ENCODE peak calls at places on chromosomes 16 and 17, in nine cellular contexts. One of them, this sample, is unnamed.
A peak's percentile ranks its signal among the peaks of the same experiment; 100 is the strongest.

GRCh38 chr16:66925322-66925840 is at the start of gene RRAD:
- DNase-seq in SK-N-SH: no peak
- DNase-seq in OCI-LY7: no peak
- DNase-seq in MM.1S: no peak
- DNase-seq in HCT116: no peak
- DNase-seq in GM23338: peak; percentile 50
- DNase-seq in PC-3: no peak
- DNase-seq in hepatocyte: peak; percentile 48
- DNase-seq in GM23248: peak; percentile 54
- DNase-seq in this sample: peak; percentile 54

GRCh38 chr17:9162275-9162985 is 141.1 kb downstream of the NTN1 start:
- DNase-seq in HCT116: no peak
- DNase-seq in OCI-LY7: no peak
- DNase-seq in PC-3: no peak
- DNase-seq in GM23338: peak; percentile 84
- DNase-seq in SK-N-SH: peak; percentile 55
- DNase-seq in MM.1S: no peak
- DNase-seq in hepatocyte: no peak
- DNase-seq in GM23248: no peak
- DNase-seq in this sample: peak; percentile 50

GRCh38 chr17:60305141-60305540 is 86.8 kb downstream of the USP32 start:
- DNase-seq in GM23248: no peak
- DNase-seq in GM23338: peak; percentile 45
- DNase-seq in OCI-LY7: peak; percentile 53
- DNase-seq in SK-N-SH: no peak
- DNase-seq in HCT116: no peak
- DNase-seq in hepatocyte: peak; percentile 16
- DNase-seq in PC-3: no peak
- DNase-seq in MM.1S: peak; percentile 14
- DNase-seq in this sample: no peak

GRCh38 chr16:12087901-12088364 is 111.4 kb downstream of the SNX29 start:
- DNase-seq in GM23248: no peak
- DNase-seq in PC-3: no peak
- DNase-seq in HCT116: no peak
- DNase-seq in hepatocyte: no peak
- DNase-seq in GM23338: no peak
- DNase-seq in MM.1S: no peak
- DNase-seq in SK-N-SH: peak; percentile 32
- DNase-seq in OCI-LY7: peak; percentile 75
- DNase-seq in this sample: no peak

GRCh38 chr16:19913306-19913717 is 28.7 kb upstream of the GPRC5B start:
- DNase-seq in MM.1S: no peak
- DNase-seq in OCI-LY7: no peak
- DNase-seq in PC-3: no peak
- DNase-seq in SK-N-SH: no peak
- DNase-seq in GM23248: peak; percentile 24
- DNase-seq in HCT116: no peak
- DNase-seq in hepatocyte: no peak
- DNase-seq in GM23338: no peak
- DNase-seq in this sample: no peak

GRCh38 chr16:85335584-85336492 is 223.6 kb upstream of the CIBAR2 start:
- DNase-seq in hepatocyte: peak; percentile 76
- DNase-seq in MM.1S: no peak
- DNase-seq in OCI-LY7: no peak
- DNase-seq in PC-3: peak; percentile 61
- DNase-seq in GM23248: peak; percentile 62
- DNase-seq in GM23338: no peak
- DNase-seq in SK-N-SH: no peak
- DNase-seq in HCT116: no peak
- DNase-seq in this sample: no peak

GRCh38 chr17:39688945-39689344 is 1.1 kb upstream of the PGAP3 start:
- DNase-seq in MM.1S: no peak
- DNase-seq in hepatocyte: no peak
- DNase-seq in PC-3: no peak
- DNase-seq in HCT116: no peak
- DNase-seq in SK-N-SH: no peak
- DNase-seq in OCI-LY7: no peak
- DNase-seq in GM23248: no peak
- DNase-seq in GM23338: peak; percentile 78
- DNase-seq in this sample: peak; percentile 32

GRCh38 chr16:20879175-20880053 is 20.7 kb downstream of the DCUN1D3 start:
- DNase-seq in GM23338: no peak
- DNase-seq in SK-N-SH: no peak
- DNase-seq in HCT116: no peak
- DNase-seq in hepatocyte: no peak
- DNase-seq in MM.1S: no peak
- DNase-seq in PC-3: peak; percentile 35
- DNase-seq in OCI-LY7: no peak
- DNase-seq in GM23248: peak; percentile 58
- DNase-seq in this sample: no peak

GRCh38 chr16:57723170-57723569 is 12.4 kb upstream of the KATNB1 start:
- DNase-seq in OCI-LY7: no peak
- DNase-seq in HCT116: no peak
- DNase-seq in GM23248: peak; percentile 22
- DNase-seq in hepatocyte: no peak
- DNase-seq in PC-3: no peak
- DNase-seq in GM23338: peak; percentile 76
- DNase-seq in MM.1S: no peak
- DNase-seq in SK-N-SH: no peak
- DNase-seq in this sample: peak; percentile 44

GRCh38 chr17:7237761-7238417 is 1.4 kb downstream of the PHF23 start:
- DNase-seq in MM.1S: peak; percentile 78
- DNase-seq in SK-N-SH: peak; percentile 83
- DNase-seq in GM23338: peak; percentile 91
- DNase-seq in PC-3: peak; percentile 42
- DNase-seq in HCT116: no peak
- DNase-seq in GM23248: peak; percentile 77
- DNase-seq in OCI-LY7: peak; percentile 87
- DNase-seq in hepatocyte: peak; percentile 92
- DNase-seq in this sample: peak; percentile 92

GRCh38 chr17:80268427-80268826 is 7.8 kb downstream of the RNF213 start:
- DNase-seq in HCT116: no peak
- DNase-seq in SK-N-SH: no peak
- DNase-seq in MM.1S: no peak
- DNase-seq in PC-3: no peak
- DNase-seq in GM23248: no peak
- DNase-seq in GM23338: no peak
- DNase-seq in OCI-LY7: no peak
- DNase-seq in hepatocyte: no peak
- DNase-seq in this sample: no peak

GRCh38 chr16:85376292-85377095 is 236.6 kb upstream of the GSE1 start:
- DNase-seq in MM.1S: no peak
- DNase-seq in PC-3: no peak
- DNase-seq in OCI-LY7: no peak
- DNase-seq in SK-N-SH: peak; percentile 67
- DNase-seq in HCT116: no peak
- DNase-seq in GM23338: no peak
- DNase-seq in GM23248: peak; percentile 56
- DNase-seq in hepatocyte: no peak
- DNase-seq in this sample: no peak

GRCh38 chr17:17134952-17135340 is 71.2 kb downstream of the PLD6 start:
- DNase-seq in GM23338: no peak
- DNase-seq in HCT116: no peak
- DNase-seq in OCI-LY7: no peak
- DNase-seq in MM.1S: no peak
- DNase-seq in hepatocyte: no peak
- DNase-seq in SK-N-SH: no peak
- DNase-seq in GM23248: no peak
- DNase-seq in PC-3: no peak
- DNase-seq in this sample: no peak

GRCh38 chr16:4661661-4662060 is 31.7 kb upstream of the NUDT16L1 start:
- DNase-seq in PC-3: no peak
- DNase-seq in MM.1S: no peak
- DNase-seq in OCI-LY7: no peak
- DNase-seq in hepatocyte: no peak
- DNase-seq in GM23338: no peak
- DNase-seq in SK-N-SH: no peak
- DNase-seq in GM23248: no peak
- DNase-seq in HCT116: no peak
- DNase-seq in this sample: no peak
- TF ChIP-seq EZH2phosphoT487 in PC-3: no peak
- TF ChIP-seq EZH2phosphoT487 in MM.1S: no peak
- TF ChIP-seq EZH2phosphoT487 in OCI-LY7: no peak
- TF ChIP-seq EZH2phosphoT487 in hepatocyte: no peak
- TF ChIP-seq EZH2phosphoT487 in GM23338: no peak
- TF ChIP-seq EZH2phosphoT487 in SK-N-SH: no peak
- TF ChIP-seq EZH2phosphoT487 in GM23248: no peak
- TF ChIP-seq EZH2phosphoT487 in HCT116: no peak
- TF ChIP-seq EZH2phosphoT487 in this sample: no peak

GRCh38 chr17:52696362-52696761 is 537.8 kb upstream of the CA10 start:
- DNase-seq in GM23338: no peak
- DNase-seq in SK-N-SH: no peak
- DNase-seq in PC-3: no peak
- DNase-seq in OCI-LY7: no peak
- DNase-seq in hepatocyte: no peak
- DNase-seq in GM23248: no peak
- DNase-seq in MM.1S: no peak
- DNase-seq in HCT116: no peak
- DNase-seq in this sample: no peak
- H3K4me2 ChIP-seq in GM23338: no peak overlapping the region
- H3K4me2 ChIP-seq in SK-N-SH: no peak overlapping the region
- H3K4me2 ChIP-seq in PC-3: no peak overlapping the region
- H3K4me2 ChIP-seq in OCI-LY7: no peak overlapping the region
- H3K4me2 ChIP-seq in hepatocyte: no peak overlapping the region
- H3K4me2 ChIP-seq in GM23248: no peak overlapping the region
- H3K4me2 ChIP-seq in MM.1S: no peak overlapping the region
- H3K4me2 ChIP-seq in HCT116: no peak overlapping the region
- H3K4me2 ChIP-seq in this sample: no peak overlapping the region

DNA sequence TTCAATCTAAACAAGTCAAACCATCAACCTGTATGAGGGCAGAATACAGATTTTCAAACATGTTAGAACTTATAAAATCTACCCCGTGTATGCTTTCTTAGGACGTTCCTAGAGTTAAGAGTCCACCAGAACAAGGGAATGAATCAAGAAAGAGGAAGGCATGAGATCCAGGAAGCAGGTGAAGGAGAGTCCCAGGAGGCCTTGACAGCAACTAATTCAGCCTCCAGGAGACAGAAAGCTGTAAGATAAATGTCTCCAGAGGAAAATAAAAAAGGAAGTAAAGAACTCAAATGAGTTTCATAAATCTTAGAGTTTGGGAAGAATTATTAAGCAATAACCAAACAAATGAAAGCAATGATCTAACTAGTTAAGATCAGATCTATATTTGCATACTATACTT is 2.7 kb downstream of the BRD7 start:
- DNase-seq in SK-N-SH: no peak
- DNase-seq in GM23248: no peak
- DNase-seq in OCI-LY7: no peak
- DNase-seq in hepatocyte: no peak
- DNase-seq in PC-3: no peak
- DNase-seq in HCT116: no peak
- DNase-seq in GM23338: no peak
- DNase-seq in MM.1S: no peak
- DNase-seq in this sample: no peak
- H3K4me1 ChIP-seq in SK-N-SH: peaks cover 11% of the 10 kb centered on the region
- H3K4me1 ChIP-seq in GM23248: peaks cover 16% of the 10 kb centered on the region
- H3K4me1 ChIP-seq in OCI-LY7: peaks cover 27% of the 10 kb centered on the region
- H3K4me1 ChIP-seq in hepatocyte: peaks cover 10% of the 10 kb centered on the region
- H3K4me1 ChIP-seq in PC-3: peaks cover 17% of the 10 kb centered on the region
- H3K4me1 ChIP-seq in HCT116: peaks cover 10% of the 10 kb centered on the region
- H3K4me1 ChIP-seq in GM23338: peaks cover 21% of the 10 kb centered on the region
- H3K4me1 ChIP-seq in MM.1S: peaks cover 10% of the 10 kb centered on the region
- H3K4me1 ChIP-seq in this sample: peaks cover 20% of the 10 kb centered on the region

DNA sequence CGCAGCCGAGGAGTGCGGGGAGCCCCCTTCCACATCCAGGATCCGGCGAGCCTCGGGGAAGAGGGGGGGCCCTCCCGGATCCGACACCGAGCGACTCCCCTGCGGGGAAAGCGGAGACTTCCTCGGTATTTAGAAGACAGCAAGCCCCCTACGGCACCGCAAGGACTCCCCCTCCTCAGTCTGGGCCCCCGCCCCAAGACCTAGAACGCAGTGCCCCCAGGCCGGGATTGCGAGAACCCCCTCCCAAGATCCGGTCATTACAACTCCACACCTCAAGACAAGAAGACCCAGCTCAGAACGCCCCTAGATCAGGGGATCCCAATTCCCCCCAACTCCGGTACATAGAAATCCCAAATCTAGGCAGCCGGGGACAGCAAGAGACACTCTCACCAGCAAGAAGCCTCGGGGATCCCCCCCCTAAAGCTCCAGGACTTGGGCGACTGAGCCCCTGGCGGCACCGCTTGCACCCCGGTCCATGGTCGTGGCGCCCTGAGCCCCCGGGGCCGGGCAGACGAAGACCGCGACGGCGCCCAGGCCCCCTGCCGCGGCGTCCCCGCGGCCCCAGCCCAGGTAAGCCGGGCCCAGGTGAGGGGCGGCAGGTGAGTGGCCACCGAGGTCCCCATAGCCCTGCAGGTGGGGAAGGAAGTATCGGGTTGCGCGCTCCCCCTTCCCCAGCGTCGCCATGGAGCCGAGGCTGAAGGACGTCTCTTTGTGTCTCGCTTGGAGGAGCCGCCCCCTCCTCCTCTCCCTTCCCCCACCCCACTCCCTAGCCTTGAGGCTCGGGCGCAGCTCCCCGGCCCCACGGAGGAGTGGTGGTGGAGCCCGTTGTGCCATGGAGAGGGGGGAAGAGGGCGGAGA is 635 bp downstream of the SBK1 start:
- DNase-seq in GM23248: no peak
- DNase-seq in hepatocyte: peak; percentile 73
- DNase-seq in SK-N-SH: peak; percentile 74
- DNase-seq in GM23338: peak; percentile 94
- DNase-seq in MM.1S: no peak
- DNase-seq in PC-3: no peak
- DNase-seq in HCT116: no peak
- DNase-seq in OCI-LY7: no peak
- DNase-seq in this sample: peak; percentile 88
- TF ChIP-seq EZH2phosphoT487 in GM23248: no peak
- TF ChIP-seq EZH2phosphoT487 in hepatocyte: no peak
- TF ChIP-seq EZH2phosphoT487 in SK-N-SH: no peak
- TF ChIP-seq EZH2phosphoT487 in GM23338: no peak
- TF ChIP-seq EZH2phosphoT487 in MM.1S: no peak
- TF ChIP-seq EZH2phosphoT487 in PC-3: no peak
- TF ChIP-seq EZH2phosphoT487 in HCT116: no peak
- TF ChIP-seq EZH2phosphoT487 in OCI-LY7: no peak
- TF ChIP-seq EZH2phosphoT487 in this sample: no peak

This sample was measured in neural progenitor cell.